ENCODE peak calls at places on chromosomes 6 and 20, in five cellular contexts. W is A549; V is endothelial cell of umbilical vein; S is pancreas; P is CD8-positive, alpha-beta memory T cell. Z is an unnamed sample.

GRCh38 chr6:88360203-88360797 is 194.2 kb upstream of the CNR1 start:
- DNase-seq in W (peak; percentile 48), V (no peak), S (no peak), P (no peak), Z (peak; percentile 92)

GRCh38 chr6:42502127-42502526 is 50.4 kb upstream of the TRERF1 start:
- DNase-seq in W (no peak), V (no peak), S (no peak), P (no peak), Z (no peak)

GRCh38 chr6:29483186-29483585 is 4.6 kb downstream of the MAS1L start:
- DNase-seq in W (no peak), V (no peak), S (no peak), P (no peak), Z (no peak)

GRCh38 chr6:144467153-144467762 is 182.1 kb downstream of the UTRN start:
- DNase-seq in W (no peak), V (no peak), S (no peak), P (no peak), Z (no peak)

GRCh38 chr6:16136536-16137450 is 7.9 kb downstream of the MYLIP start:
- DNase-seq in W (peak; percentile 5), V (peak; percentile 64), S (no peak), P (peak; percentile 32), Z (peak; percentile 42)

GRCh38 chr20:63534427-63534830 is 2.7 kb downstream of the PTK6 start:
- DNase-seq in W (no peak), V (no peak), S (no peak), P (no peak), Z (no peak)

GRCh38 chr6:8546496-8546895 is 111.2 kb upstream of the SLC35B3 start:
- DNase-seq in W (no peak), V (no peak), S (no peak), P (no peak), Z (no peak)

GRCh38 chr6:100085162-100085431 is 91.1 kb upstream of the MCHR2 start:
- DNase-seq in W (no peak), V (no peak), S (no peak), P (no peak), Z (no peak)

GRCh38 chr6:148177589-148178233 is 164.9 kb upstream of the SASH1 start:
- DNase-seq in W (peak; percentile 63), V (peak; percentile 72), S (peak; percentile 69), P (no peak), Z (no peak)

GRCh38 chr6:169921227-169921626 is 169.8 kb downstream of the ERMARD start:
- DNase-seq in W (no peak), V (no peak), S (no peak), P (no peak), Z (no peak)

GRCh38 chr20:58017237-58017969 is 211.1 kb downstream of the ANKRD60 start:
- DNase-seq in W (peak; percentile 94), V (no peak), S (peak; percentile 73), P (no peak), Z (peak; percentile 61)

GRCh38 chr6:155275808-155276480 is 12.1 kb downstream of the CLDN20 start:
- DNase-seq in W (no peak), V (no peak), S (no peak), P (no peak), Z (no peak)

GRCh38 chr6:137106183-137106582 is 61.4 kb upstream of the IL20RA start:
- DNase-seq in W (no peak), V (no peak), S (no peak), P (no peak), Z (no peak)

GRCh38 chr6:138533667-138534066 is 34.4 kb upstream of the NHSL1 start:
- DNase-seq in W (no peak), V (no peak), S (no peak), P (no peak), Z (no peak)

GRCh38 chr6:22557007-22557406 is 12.4 kb upstream of the HDGFL1 start:
- DNase-seq in W (no peak), V (no peak), S (no peak), P (no peak), Z (no peak)

GRCh38 chr6:80357674-80358073 is 251.2 kb downstream of the BCKDHB start:
- DNase-seq in W (no peak), V (no peak), S (no peak), P (no peak), Z (no peak)

GRCh38 chr20:4973330-4974097 is 27.8 kb downstream of the SLC23A2 start:
- DNase-seq in W (peak; percentile 79), V (peak; percentile 95), S (no peak), P (no peak), Z (peak; percentile 64)

GRCh38 chr6:72261554-72261953 is 360.3 kb upstream of the KCNQ5 start:
- DNase-seq in W (no peak), V (no peak), S (no peak), P (no peak), Z (no peak)
- H3K4me3 ChIP-seq in W (no peak overlapping the region), V (no peak overlapping the region), S (no peak overlapping the region), P (no peak overlapping the region), Z (no peak overlapping the region)

DNA sequence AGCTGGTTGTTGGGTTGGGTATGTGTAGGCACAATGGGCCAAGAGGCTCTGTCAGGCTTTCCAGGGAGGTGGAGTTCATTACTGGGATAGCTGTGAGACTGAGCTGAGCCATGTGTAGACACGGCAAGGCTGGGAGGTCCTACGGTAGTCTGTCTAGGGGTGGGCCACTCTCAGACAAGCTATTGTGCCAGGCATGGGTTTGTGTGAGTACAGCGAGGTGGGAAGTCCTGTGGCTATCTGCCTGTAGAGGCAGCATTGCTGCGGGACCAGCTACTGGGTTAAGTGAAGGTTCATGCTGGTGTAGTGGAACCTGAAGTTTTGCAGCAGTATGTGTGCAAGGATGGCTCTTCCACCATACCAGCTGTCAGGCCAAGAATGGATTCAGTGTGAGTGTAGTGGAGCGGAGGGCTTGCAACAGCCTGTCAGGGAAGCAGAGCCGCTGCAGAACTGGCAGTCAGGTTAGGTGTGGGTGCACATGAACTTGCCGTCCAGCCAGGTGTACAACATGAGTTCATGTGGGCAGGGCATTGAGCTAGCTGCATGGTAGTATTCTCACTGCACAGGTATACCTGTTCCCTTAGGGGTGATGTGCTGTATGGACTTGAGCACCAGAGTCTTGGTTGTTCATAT is 78.0 kb upstream of the CENPW start:
- DNase-seq in W (no peak), V (no peak), S (no peak), P (no peak), Z (no peak)
- H3K4me3 ChIP-seq in W (no peak overlapping the region), V (no peak overlapping the region), S (no peak overlapping the region), P (no peak overlapping the region), Z (no peak overlapping the region)

GRCh38 chr20:23231561-23232218 is 118.9 kb upstream of the NXT1 start:
- DNase-seq in W (no peak), V (peak; percentile 27), S (no peak), P (no peak), Z (no peak)

GRCh38 chr20:23233341-23233740 is 117.2 kb upstream of the NXT1 start:
- DNase-seq in W (no peak), V (no peak), S (no peak), P (no peak), Z (no peak)

GRCh38 chr20:23232219-23232581 is 118.4 kb upstream of the NXT1 start:
- DNase-seq in W (no peak), V (no peak), S (no peak), P (no peak), Z (no peak)

GRCh38 chr20:23234311-23235078 is 116.1 kb upstream of the NXT1 start:
- DNase-seq in W (no peak), V (no peak), S (no peak), P (no peak), Z (no peak)

DNA sequence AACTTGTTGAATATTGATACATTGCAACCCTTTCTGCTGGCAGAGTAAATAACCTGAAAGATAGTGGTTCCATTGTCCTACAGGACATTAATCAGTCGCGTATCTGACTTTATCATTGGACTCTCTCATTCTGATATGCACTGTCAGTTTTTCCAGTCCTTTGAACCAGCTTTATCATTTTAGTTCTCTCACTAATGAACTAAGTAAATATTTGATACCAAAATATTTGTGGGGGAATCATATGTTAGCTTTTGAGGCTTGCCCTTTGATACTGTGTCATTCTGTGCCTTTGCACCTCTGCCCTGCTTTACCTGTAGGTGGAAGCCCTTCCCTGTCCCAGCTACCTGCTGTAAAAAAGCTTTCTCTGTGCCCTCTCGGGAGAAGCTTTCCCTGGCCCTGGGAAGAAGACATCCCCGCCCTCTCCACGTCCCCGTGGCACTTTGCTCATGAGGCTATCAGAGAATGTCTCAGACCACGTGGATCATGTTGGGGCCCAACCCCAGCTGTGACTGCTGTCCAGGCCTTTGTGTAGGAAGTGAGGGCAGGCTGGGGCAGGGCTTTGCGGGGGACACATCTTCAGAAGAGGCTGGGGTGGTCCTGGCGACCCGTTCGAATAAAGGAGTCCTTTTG is 117.8 kb upstream of the NXT1 start:
- DNase-seq in W (no peak), V (no peak), S (no peak), P (no peak), Z (no peak)
- H3K4me3 ChIP-seq in W (no peak overlapping the region), V (no peak overlapping the region), S (no peak overlapping the region), P (no peak overlapping the region), Z (no peak overlapping the region)

GRCh38 chr6:150598858-150599198 is 857 bp upstream of the PLEKHG1 start:
- DNase-seq in W (no peak), V (no peak), S (no peak), P (no peak), Z (no peak)
- H3K4me3 ChIP-seq in W (no peak overlapping the region), V (no peak overlapping the region), S (no peak overlapping the region), P (peak overlapping the region; percentile 20), Z (peak overlapping the region; percentile 86)

GRCh38 chr6:1603708-1604346 is 5.9 kb upstream of the FOXC1 start:
- DNase-seq in W (no peak), V (no peak), S (no peak), P (no peak), Z (no peak)
- H3K4me3 ChIP-seq in W (peak overlapping the region; percentile 54), V (peak overlapping the region; percentile 33), S (peak overlapping the region; percentile 68), P (no peak overlapping the region), Z (peak overlapping the region; percentile 59)

GRCh38 chr20:2655331-2656116 is 3.1 kb downstream of the NOP56 start:
- DNase-seq in W (no peak), V (no peak), S (no peak), P (no peak), Z (no peak)
- H3K4me3 ChIP-seq in W (no peak overlapping the region), V (peak overlapping the region; percentile 98), S (no peak overlapping the region), P (no peak overlapping the region), Z (no peak overlapping the region)